ENCODE peak calls at places on chromosomes 4 and X, in four cellular contexts. A, P, C and J are unnamed samples. For H3K4me1, the result is how much of the 10 kb centered on the place peaks cover.

GRCh38 chr4:181761130-181761529 is 482.1 kb upstream of the TENM3 start:
- DNase-seq in P (no peak), C (no peak), A (no peak), J (no peak)

GRCh38 chr4:26787461-26788340 is 72.9 kb upstream of the STIM2 start:
- DNase-seq in A (peak), P (no peak), C (peak), J (no peak)

GRCh38 chr4:143559757-143560147 is 46.2 kb downstream of the SMARCA5 start:
- DNase-seq in A (no peak), C (no peak), P (no peak), J (peak)

GRCh38 chrX:1224954-1225353 is 12.5 kb upstream of the CRLF2 start:
- DNase-seq in P (no peak), A (no peak), C (no peak), J (no peak)

GRCh38 chr4:113623274-113623894 is 138.2 kb downstream of the CAMK2D start:
- DNase-seq in A (no peak), C (no peak), P (no peak), J (no peak)

GRCh38 chrX:46686003-46686645 is 72.8 kb downstream of the SLC9A7 start:
- DNase-seq in A (peak), C (no peak), P (no peak), J (peak)

GRCh38 chr4:165131247-165131832 is 18.7 kb upstream of the TMEM192 start:
- DNase-seq in A (peak), C (peak), P (peak), J (peak)

GRCh38 chrX:68874076-68874475 is 45.3 kb downstream of the EFNB1 start:
- DNase-seq in A (no peak), P (no peak), C (no peak), J (no peak)

GRCh38 chrX:52078133-52078532 is 9.2 kb upstream of the MAGED4B start:
- DNase-seq in A (no peak), C (no peak), P (no peak), J (no peak)

GRCh38 chr4:5631352-5632042 is 76.9 kb downstream of the EVC2 start:
- DNase-seq in A (no peak), C (no peak), P (no peak), J (no peak)

GRCh38 chr4:88585908-88586307 is 6.4 kb upstream of the HERC3 start:
- DNase-seq in A (no peak), P (no peak), C (no peak), J (no peak)

GRCh38 chr4:1755297-1755696 is 34.0 kb downstream of the TACC3 start:
- DNase-seq in C (no peak), P (no peak), A (no peak), J (no peak)
- H3K4me1 ChIP-seq in C (under half), P (under half), A (half or more), J (under half)

DNA sequence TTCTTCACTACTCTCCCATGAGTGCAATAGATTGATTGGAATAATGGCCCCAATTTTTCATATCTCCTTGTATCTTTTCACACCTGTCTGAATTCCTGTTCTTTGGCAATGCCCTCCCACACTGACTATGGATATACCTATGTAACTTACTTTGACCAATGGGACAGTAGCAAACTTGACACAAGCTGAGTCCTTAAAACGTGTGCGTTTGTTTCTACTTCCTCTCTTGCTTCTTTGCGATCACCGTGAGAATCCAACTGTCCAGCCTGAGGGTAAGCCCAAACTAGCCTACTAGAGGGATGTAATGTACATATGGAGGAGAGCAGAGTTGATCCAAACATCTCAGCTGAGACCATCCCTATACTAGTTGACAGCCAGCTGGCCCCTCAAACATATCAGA is 19.3 kb downstream of the TEC start:
- DNase-seq in C (no peak), P (no peak), A (no peak), J (no peak)
- TF ChIP-seq NRF1 in C (no peak), P (no peak), A (no peak), J (no peak)

DNA sequence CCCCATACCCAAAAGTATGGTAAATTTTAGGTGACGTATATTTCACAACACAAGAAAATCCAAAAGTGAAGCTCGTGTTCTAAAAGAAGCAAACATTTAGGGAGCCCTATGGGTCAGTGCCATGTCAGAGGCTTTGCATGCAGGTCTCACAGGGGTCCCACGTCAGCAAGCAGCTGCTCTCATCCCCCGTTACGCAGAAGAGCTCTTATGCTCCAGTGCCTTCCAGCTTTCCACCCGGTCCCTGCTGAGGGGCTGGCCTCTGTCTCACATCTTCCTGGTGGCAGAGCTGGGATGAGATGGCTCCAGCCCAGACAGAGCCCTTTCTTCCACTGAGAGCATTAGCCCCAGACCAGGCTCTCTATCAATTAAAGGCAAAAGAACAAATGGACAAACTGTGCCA is 82.0 kb downstream of the IRF2 start:
- DNase-seq in C (no peak), A (no peak), P (no peak), J (no peak)
- H3K4me1 ChIP-seq in C (under half), A (under half), P (under half), J (under half)

GRCh38 chr4:6764976-6765620 is 17.4 kb upstream of the KIAA0232 start:
- DNase-seq in A (no peak), C (no peak), P (no peak), J (no peak)

GRCh38 chr4:6762244-6762615 is 20.3 kb upstream of the KIAA0232 start:
- DNase-seq in P (no peak), C (no peak), A (no peak), J (no peak)

GRCh38 chr4:6761540-6762243 is 20.8 kb upstream of the KIAA0232 start:
- DNase-seq in C (no peak), P (no peak), A (no peak), J (peak)

GRCh38 chr4:6765703-6766102 is 16.8 kb upstream of the KIAA0232 start:
- DNase-seq in P (no peak), C (no peak), A (no peak), J (no peak)

GRCh38 chr4:6763330-6763851 is 19.1 kb upstream of the KIAA0232 start:
- DNase-seq in P (no peak), C (no peak), A (peak), J (no peak)
- TF ChIP-seq NRF1 in P (no peak), C (no peak), A (peak), J (no peak)

GRCh38 chr4:173277340-173277739 is 56.8 kb downstream of the HMGB2 start:
- DNase-seq in P (no peak), A (no peak), C (no peak), J (no peak)

GRCh38 chr4:173281001-173281400 is 53.2 kb downstream of the HMGB2 start:
- DNase-seq in C (no peak), P (no peak), A (peak), J (no peak)

GRCh38 chr4:173287486-173287885 is 46.7 kb downstream of the HMGB2 start:
- DNase-seq in A (no peak), C (no peak), P (no peak), J (no peak)

GRCh38 chr4:173284463-173284862 is 49.7 kb downstream of the HMGB2 start:
- DNase-seq in P (no peak), A (no peak), C (no peak), J (no peak)

GRCh38 chr4:173281420-173282333 is 52.5 kb downstream of the HMGB2 start:
- DNase-seq in C (no peak), A (peak), P (no peak), J (no peak)
- H3K4me1 ChIP-seq in C (under half), A (under half), P (under half), J (under half)

GRCh38 chr4:80393970-80394250 is 58.4 kb downstream of the CFAP299 start:
- DNase-seq in P (no peak), C (no peak), A (no peak), J (no peak)
- TF ChIP-seq NRF1 in P (no peak), C (no peak), A (no peak), J (no peak)

GRCh38 chr4:168637872-168638756 is 141.3 kb downstream of the PALLD start:
- DNase-seq in C (no peak), P (no peak), A (no peak), J (no peak)

GRCh38 chr4:168636040-168636439 is 139.2 kb downstream of the PALLD start:
- DNase-seq in P (no peak), C (no peak), A (no peak), J (no peak)

GRCh38 chr4:168633474-168633873 is 136.6 kb downstream of the PALLD start:
- DNase-seq in P (no peak), A (no peak), C (no peak), J (no peak)

GRCh38 chr4:168634276-168634802 is 137.5 kb downstream of the PALLD start:
- DNase-seq in A (no peak), P (no peak), C (no peak), J (no peak)

DNA sequence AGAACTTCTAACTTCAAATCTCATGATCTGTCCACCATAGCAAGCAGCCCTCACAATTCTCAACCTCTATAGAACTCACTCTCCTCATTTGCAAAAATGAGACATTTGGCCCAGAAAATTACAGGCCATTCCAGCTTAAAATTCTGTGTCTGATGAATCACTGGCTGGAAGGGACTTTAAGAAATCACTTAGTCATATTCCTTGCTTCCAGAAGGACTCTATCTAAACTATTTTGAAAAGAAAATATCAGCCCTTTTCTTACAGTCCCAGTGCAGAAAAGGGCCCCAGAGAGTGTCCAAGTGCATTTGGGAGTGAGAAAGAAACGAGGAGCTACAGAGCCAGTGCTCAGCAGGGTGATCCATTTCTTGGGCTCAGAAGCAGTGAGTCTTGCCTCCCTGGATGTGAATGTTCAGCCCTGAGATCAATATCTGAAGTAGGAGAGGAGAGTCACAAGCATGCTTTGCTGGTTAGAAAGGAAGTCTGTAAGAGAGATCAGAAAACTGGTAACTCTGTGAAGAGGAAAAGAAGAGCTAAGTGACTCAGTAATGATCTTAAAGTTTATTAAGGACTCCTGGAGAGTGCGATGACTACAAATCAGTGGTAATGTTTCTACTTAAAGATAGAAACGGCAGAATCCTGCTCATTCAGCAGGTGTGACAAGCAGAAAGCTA is 139.8 kb downstream of the PALLD start:
- DNase-seq in C (no peak), P (no peak), A (no peak), J (no peak)
- H3K4me1 ChIP-seq in C (under half), P (under half), A (under half), J (under half)

GRCh38 chrX:40154229-40154852 is 56.6 kb upstream of the BCOR start:
- DNase-seq in C (no peak), P (no peak), A (peak), J (peak)
- TF ChIP-seq NRF1 in C (no peak), P (no peak), A (no peak), J (no peak)

GRCh38 chr4:76984127-76984526 is 34.6 kb downstream of the SEPTIN11 start:
- DNase-seq in A (peak), P (peak), C (no peak), J (peak)

GRCh38 chr4:76980280-76980679 is 30.7 kb downstream of the SEPTIN11 start:
- DNase-seq in P (no peak), A (no peak), C (no peak), J (no peak)

GRCh38 chr4:76979236-76979635 is 29.7 kb downstream of the SEPTIN11 start:
- DNase-seq in C (no peak), P (no peak), A (no peak), J (no peak)

GRCh38 chr4:76982638-76983579 is 33.4 kb downstream of the SEPTIN11 start:
- DNase-seq in C (no peak), P (no peak), A (peak), J (no peak)

GRCh38 chr4:76981649-76982048 is 32.1 kb downstream of the SEPTIN11 start:
- DNase-seq in P (no peak), A (no peak), C (no peak), J (no peak)
- H3K4me1 ChIP-seq in P (under half), A (under half), C (under half), J (under half)

DNA sequence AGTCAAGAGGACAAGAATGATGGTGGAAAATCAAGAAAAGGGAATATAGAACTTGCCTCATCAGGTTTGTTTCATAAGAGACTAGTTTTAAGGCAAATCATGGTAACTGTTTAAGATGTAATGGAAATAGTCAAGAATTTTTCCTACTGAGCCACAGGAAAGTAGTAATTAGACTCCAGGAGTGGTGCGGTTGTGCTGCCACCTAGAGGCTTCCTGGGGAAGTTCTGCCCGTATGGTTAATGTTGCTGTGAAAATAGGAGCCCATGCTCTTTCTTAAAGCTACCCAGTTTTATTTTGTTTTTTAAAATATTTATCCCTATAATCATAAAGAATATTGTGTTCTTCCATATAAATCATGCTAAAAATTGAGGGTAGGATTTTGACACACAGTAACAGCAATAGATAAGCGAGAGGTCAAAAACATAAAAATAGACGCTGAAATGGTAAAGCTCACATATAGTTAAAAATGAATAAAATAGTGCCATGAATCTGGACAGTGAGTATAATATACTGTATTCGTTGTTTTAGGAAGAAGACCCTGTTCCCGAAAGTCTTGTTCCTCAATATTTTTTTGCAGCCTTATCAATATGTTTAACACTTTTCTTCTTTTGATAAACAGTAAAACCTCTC is 87.0 kb downstream of the PHOX2B start:
- DNase-seq in A (peak), P (no peak), C (no peak), J (peak)
- TF ChIP-seq NRF1 in A (no peak), P (no peak), C (no peak), J (no peak)